ENCODE peak calls at places on chromosomes 11 and 22, in six cellular contexts. S is HCT116, L is IMR-90, B is left lung, W is breast epithelium, U is suprapubic skin. I is an unnamed sample.

GRCh38 chr22:30265131-30265720 is 1.4 kb downstream of the OSM start:
- DNase-seq in S (no peak), L (no peak), B (no peak), W (no peak), U (no peak), I (no peak)

GRCh38 chr11:74004694-74005615 is 3.9 kb downstream of the UCP3 start:
- DNase-seq in S (no peak), L (no peak), B (no peak), W (no peak), U (no peak), I (no peak)

GRCh38 chr11:20367313-20367948 is 3.9 kb downstream of the HTATIP2 start:
- DNase-seq in S (peak), L (peak), B (peak), W (no peak), U (no peak), I (no peak)

GRCh38 chr11:77854838-77855237 is 33.9 kb downstream of the AAMDC start:
- DNase-seq in S (no peak), L (no peak), B (no peak), W (no peak), U (no peak), I (no peak)

GRCh38 chr11:15641191-15641810 is 526.6 kb downstream of the INSC start:
- DNase-seq in S (no peak), L (no peak), B (no peak), W (no peak), U (no peak), I (no peak)

GRCh38 chr22:42188808-42189447 is 58.3 kb upstream of the CYP2D6 start:
- DNase-seq in S (peak), L (peak), B (no peak), W (no peak), U (no peak), I (peak)

GRCh38 chr11:27397619-27398412 is 34.8 kb upstream of the CCDC34 start:
- DNase-seq in S (no peak), L (no peak), B (no peak), W (no peak), U (no peak), I (no peak)

GRCh38 chr11:45067966-45068365 is 78.5 kb upstream of the PRDM11 start:
- DNase-seq in S (no peak), L (no peak), B (no peak), W (no peak), U (no peak), I (no peak)

GRCh38 chr22:38180841-38181452 is 683 bp downstream of the PLA2G6 start:
- DNase-seq in S (no peak), L (no peak), B (peak), W (peak), U (no peak), I (peak)

GRCh38 chr11:89119426-89119825 is 53.6 kb upstream of the GRM5 start:
- DNase-seq in S (no peak), L (no peak), B (no peak), W (no peak), U (no peak), I (no peak)

GRCh38 chr11:112961146-112961668 is at the start of gene NCAM1:
- DNase-seq in S (peak), L (peak), B (peak), W (no peak), U (peak), I (peak)

GRCh38 chr11:12201016-12201985 is 90.9 kb downstream of the MICAL2 start:
- DNase-seq in S (no peak), L (peak), B (no peak), W (no peak), U (no peak), I (no peak)

GRCh38 chr22:20852076-20852475 is 6.5 kb downstream of the PI4KA start:
- DNase-seq in S (no peak), L (no peak), B (no peak), W (no peak), U (no peak), I (no peak)

GRCh38 chr11:67418476-67419281 is 3.2 kb downstream of the CARNS1 start:
- DNase-seq in S (no peak), L (no peak), B (no peak), W (peak), U (no peak), I (no peak)

GRCh38 chr22:38730411-38730871 is 24.7 kb downstream of the GTPBP1 start:
- DNase-seq in S (no peak), L (no peak), B (no peak), W (no peak), U (peak), I (no peak)

GRCh38 chr11:120191058-120191457 is 19.8 kb upstream of the OAF start:
- DNase-seq in S (no peak), L (no peak), B (no peak), W (no peak), U (no peak), I (no peak)

GRCh38 chr11:106706355-106706754 is 311.9 kb downstream of the GUCY1A2 start:
- DNase-seq in S (peak), L (peak), B (no peak), W (no peak), U (no peak), I (no peak)

GRCh38 chr22:40478456-40479125 is 108.2 kb downstream of the SGSM3 start:
- DNase-seq in S (no peak), L (no peak), B (no peak), W (no peak), U (no peak), I (no peak)

GRCh38 chr22:37629928-37630327 is 9.5 kb upstream of the SH3BP1 start:
- DNase-seq in S (no peak), L (no peak), B (no peak), W (no peak), U (peak), I (no peak)

GRCh38 chr11:60345489-60345888 is 18.4 kb downstream of the MS4A6E start:
- DNase-seq in S (peak), L (no peak), B (peak), W (no peak), U (no peak), I (no peak)

GRCh38 chr11:99418927-99419707 is 398.4 kb downstream of the CNTN5 start:
- DNase-seq in S (no peak), L (no peak), B (no peak), W (no peak), U (no peak), I (no peak)

GRCh38 chr22:31898406-31898805 is 45.9 kb upstream of the YWHAH start:
- DNase-seq in S (no peak), L (no peak), B (no peak), W (no peak), U (no peak), I (no peak)

GRCh38 chr22:23306438-23306921 is 126.2 kb downstream of the BCR start:
- DNase-seq in S (no peak), L (peak), B (peak), W (no peak), U (no peak), I (no peak)

DNA sequence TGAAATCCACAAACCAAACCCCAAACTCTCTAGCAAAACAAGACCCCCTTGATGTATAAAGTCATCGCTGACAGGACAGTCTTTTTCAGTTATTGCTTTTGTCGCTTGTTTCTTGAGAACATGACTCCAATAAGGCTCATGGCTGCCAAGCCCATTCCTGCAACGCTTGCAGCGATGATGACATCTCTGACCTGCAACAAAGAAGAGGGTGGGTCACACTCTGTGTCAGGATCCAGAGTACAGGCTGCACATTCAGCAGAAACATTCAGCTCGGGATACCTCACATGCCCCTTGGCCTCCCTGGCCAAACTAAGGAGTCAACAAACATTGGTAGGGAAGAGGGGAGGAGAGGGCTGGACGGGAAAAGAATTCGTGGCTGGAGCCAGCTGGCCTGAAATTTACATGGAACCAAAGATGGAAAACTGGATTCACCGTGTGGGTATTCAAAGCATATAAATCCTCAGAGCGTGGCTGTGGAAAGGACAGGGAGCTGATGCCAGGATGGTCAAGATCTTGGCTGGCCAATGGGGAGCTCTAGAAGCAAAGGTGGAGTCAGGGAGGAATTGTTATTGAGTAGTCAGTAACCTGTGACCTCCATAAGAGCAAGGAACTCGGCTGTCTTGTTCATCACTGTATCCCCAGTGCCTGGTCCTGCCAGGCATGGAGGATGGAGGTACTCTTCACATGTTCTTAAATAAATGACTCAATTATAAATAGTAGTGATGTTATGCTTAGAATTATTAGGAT is 11.8 kb upstream of the PLAAT2 start:
- DNase-seq in S (no peak), L (peak), B (no peak), W (peak), U (no peak), I (peak)
- H3K4me3 ChIP-seq in S (no peak), L (peak), B (no peak), W (peak), U (peak), I (peak)

DNA sequence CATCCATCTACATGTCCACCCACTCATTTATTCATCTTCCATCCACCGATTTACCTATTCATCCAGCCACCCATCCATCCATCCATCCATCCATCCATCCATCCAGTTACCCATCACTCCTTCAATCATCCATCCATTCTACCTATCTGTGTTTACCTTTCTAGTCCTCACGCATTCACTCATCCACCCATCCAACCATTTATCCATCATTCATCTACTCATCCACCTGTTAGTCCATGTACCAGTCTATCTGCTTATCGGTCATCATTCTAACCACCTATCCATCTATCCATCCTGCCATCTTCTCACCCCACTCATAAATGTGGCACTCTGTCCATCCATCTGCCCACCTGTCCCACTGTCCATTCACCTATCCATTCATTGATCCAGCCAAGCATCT is 21.9 kb upstream of the MYEOV start:
- DNase-seq in S (no peak), L (no peak), B (no peak), W (no peak), U (no peak), I (no peak)
- TF ChIP-seq CTCF in S (no peak), L (no peak), B (no peak), W (no peak), U (no peak), I (no peak)

GRCh38 chr11:111417011-111417765 is 38.1 kb upstream of the POU2AF1 start:
- DNase-seq in S (no peak), L (peak), B (no peak), W (no peak), U (no peak), I (no peak)

GRCh38 chr11:111413849-111414248 is 34.8 kb upstream of the POU2AF1 start:
- DNase-seq in S (no peak), L (no peak), B (no peak), W (no peak), U (no peak), I (no peak)

GRCh38 chr11:111414267-111414931 is 35.3 kb upstream of the POU2AF1 start:
- DNase-seq in S (no peak), L (no peak), B (no peak), W (no peak), U (no peak), I (no peak)

GRCh38 chr11:111416231-111416960 is 37.3 kb upstream of the POU2AF1 start:
- DNase-seq in S (no peak), L (no peak), B (no peak), W (no peak), U (no peak), I (no peak)

DNA sequence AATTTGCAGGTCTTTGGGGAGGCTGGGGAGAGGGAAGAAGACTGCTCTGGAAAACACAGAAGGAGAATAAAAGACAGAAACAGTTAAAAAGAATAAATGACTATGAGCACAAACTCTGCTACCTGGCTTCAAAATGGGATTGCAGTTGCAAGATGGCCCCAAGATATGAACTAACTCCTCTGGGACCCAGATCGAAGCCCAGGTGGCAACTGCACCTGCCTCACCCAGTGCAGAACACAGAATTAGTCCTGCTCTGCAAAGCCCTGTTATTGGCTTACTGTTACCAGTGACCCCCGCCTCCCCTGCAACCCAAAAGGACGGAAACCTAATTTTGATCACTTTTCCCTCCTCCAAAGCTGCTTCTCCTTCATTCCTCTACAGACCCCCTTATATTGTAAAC is 35.9 kb upstream of the POU2AF1 start:
- DNase-seq in S (no peak), L (no peak), B (no peak), W (no peak), U (no peak), I (no peak)
- H3K27ac ChIP-seq in S (no peak), L (no peak), B (no peak), W (no peak), U (no peak), I (no peak)

GRCh38 chr11:47185305-47186075 is 744 bp downstream of the PACSIN3 start:
- DNase-seq in S (no peak), L (peak), B (peak), W (peak), U (peak), I (no peak)

GRCh38 chr11:47182380-47182779 is 3.9 kb downstream of the PACSIN3 start:
- DNase-seq in S (no peak), L (no peak), B (no peak), W (no peak), U (no peak), I (no peak)

GRCh38 chr11:47183031-47183856 is 3.0 kb downstream of the PACSIN3 start:
- DNase-seq in S (no peak), L (no peak), B (no peak), W (no peak), U (no peak), I (no peak)

GRCh38 chr11:47184711-47185304 is 1.4 kb downstream of the PACSIN3 start:
- DNase-seq in S (no peak), L (no peak), B (no peak), W (no peak), U (no peak), I (no peak)

GRCh38 chr11:47183969-47184368 is 2.3 kb downstream of the PACSIN3 start:
- DNase-seq in S (no peak), L (no peak), B (no peak), W (no peak), U (no peak), I (no peak)
- H3K4me3 ChIP-seq in S (no peak), L (no peak), B (no peak), W (no peak), U (no peak), I (no peak)

DNA sequence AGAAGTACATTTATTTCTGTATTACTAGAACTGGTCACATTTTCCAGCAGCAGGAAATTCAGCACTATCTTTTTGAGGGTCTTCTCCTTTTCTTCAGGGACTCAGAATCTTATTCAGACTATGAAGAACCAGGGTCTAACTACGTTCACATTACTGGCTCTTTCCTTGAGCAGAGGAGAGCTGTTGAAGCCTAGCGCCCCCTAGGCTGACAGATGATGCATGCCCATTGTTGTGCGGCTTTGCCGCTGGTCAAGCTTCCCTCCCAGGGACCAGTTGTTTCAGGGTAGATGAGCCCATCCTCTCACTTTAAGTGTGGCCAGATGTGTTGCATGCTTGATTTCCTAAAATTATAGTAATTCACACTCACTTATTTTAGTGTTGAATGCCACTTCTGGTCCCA is 168.2 kb upstream of the PDGFD start:
- DNase-seq in S (peak), L (no peak), B (no peak), W (no peak), U (no peak), I (no peak)
- TF ChIP-seq CTCF in S (peak), L (no peak), B (no peak), W (no peak), U (no peak), I (no peak)

GRCh38 chr11:69449320-69450063 is 32.0 kb upstream of the LINC01488 start:
- DNase-seq in S (no peak), L (peak), B (peak), W (no peak), U (peak), I (no peak)
- H3K27ac ChIP-seq in S (no peak), L (no peak), B (peak), W (peak), U (peak), I (no peak)

DNA sequence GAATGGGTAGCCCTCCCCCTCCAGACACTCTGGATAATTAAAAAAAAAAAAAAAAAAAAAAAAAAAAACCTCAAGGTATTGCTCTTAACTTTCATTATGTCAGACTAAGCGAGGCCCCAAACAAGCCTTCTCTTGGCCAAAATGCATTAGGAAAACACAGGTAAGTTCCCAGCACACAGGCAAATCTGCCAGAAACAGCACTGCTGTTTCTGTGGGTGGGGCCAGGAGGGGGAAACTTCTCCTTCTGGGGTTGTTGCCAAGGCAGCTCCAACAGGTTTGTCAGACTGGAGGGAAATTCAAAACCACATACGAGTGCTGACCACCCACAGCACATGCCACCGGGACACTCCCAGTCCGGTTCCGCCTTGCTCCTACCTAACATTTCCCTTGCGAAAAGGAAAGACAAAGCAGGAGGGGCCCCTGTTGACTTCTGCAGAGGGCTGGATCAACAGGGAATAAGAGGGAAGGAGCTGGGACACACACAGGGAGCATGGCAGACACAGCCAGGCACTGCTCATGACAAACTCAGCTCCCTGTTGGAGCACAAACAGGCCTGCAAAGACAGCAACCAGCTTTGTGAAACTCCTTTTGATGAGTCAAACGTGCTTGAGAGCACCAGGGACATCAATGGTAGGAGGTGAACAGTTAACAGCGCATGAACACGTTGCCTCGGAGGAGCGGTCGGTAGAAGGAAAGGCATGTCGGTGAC is 55.0 kb downstream of the MYH9 start:
- DNase-seq in S (no peak), L (peak), B (peak), W (peak), U (no peak), I (peak)
- H3K4me3 ChIP-seq in S (no peak), L (no peak), B (no peak), W (no peak), U (no peak), I (no peak)

I was measured in colonic mucosa.